ENCODE peak calls at places on chromosomes 16 and 17, in ten cellular contexts. A, K, X, R, L, F, I, D, W and E are unnamed samples.

GRCh38 chr16:9787717-9788116 is 394.5 kb downstream of the GRIN2A start:
- DNase-seq in L (no peak), X (no peak), K (peak), R (no peak), D (peak), A (no peak), W (no peak), F (no peak), I (no peak), E (no peak)

GRCh38 chr16:3017806-3018506 is at the start of gene CLDN6:
- DNase-seq in I (peak), R (no peak), L (no peak), A (no peak), W (no peak), X (peak), F (no peak), K (no peak), D (no peak), E (no peak)

GRCh38 chr17:31696184-31696602 is 162.9 kb downstream of the COPRS start:
- DNase-seq in I (peak), K (peak), X (no peak), A (peak), R (peak), D (no peak), W (no peak), L (peak), F (no peak), E (peak)

GRCh38 chr17:34711646-34712045 is 132.3 kb downstream of the TMEM132E start:
- DNase-seq in R (no peak), F (no peak), A (no peak), D (no peak), I (no peak), L (no peak), K (no peak), X (no peak), W (no peak), E (no peak)

GRCh38 chr17:16989953-16990860 is 18.3 kb upstream of the TNFRSF13B start:
- DNase-seq in A (peak), W (no peak), R (no peak), X (no peak), K (peak), D (no peak), F (peak), L (no peak), I (no peak), E (no peak)

GRCh38 chr17:77454560-77455095 is 313.9 kb downstream of the SEC14L1 start:
- DNase-seq in K (no peak), A (no peak), R (peak), W (no peak), L (no peak), D (no peak), I (no peak), X (peak), F (no peak), E (no peak)

GRCh38 chr17:69327060-69327831 is at the start of gene ABCA5:
- DNase-seq in D (peak), X (peak), R (peak), L (peak), I (peak), A (peak), W (peak), F (peak), K (peak), E (peak)

GRCh38 chr17:34503804-34504203 is 75.6 kb upstream of the TMEM132E start:
- DNase-seq in K (no peak), R (peak), I (peak), X (no peak), D (no peak), A (peak), W (no peak), F (no peak), L (no peak), E (no peak)

GRCh38 chr16:9316615-9317014 is 225.2 kb downstream of the HAPSTR1 start:
- DNase-seq in I (peak), X (no peak), R (no peak), F (no peak), A (no peak), W (no peak), L (peak), D (no peak), K (no peak), E (no peak)

GRCh38 chr16:72291531-72291981 is 119.6 kb upstream of the PMFBP1 start:
- DNase-seq in X (no peak), F (peak), R (no peak), K (peak), L (no peak), I (peak), W (no peak), D (peak), A (peak), E (peak)

GRCh38 chr16:72938426-72939164 is 109.3 kb downstream of the ZFHX3 start:
- DNase-seq in K (peak), A (peak), X (no peak), W (no peak), F (peak), L (peak), I (no peak), D (peak), R (peak), E (peak)

GRCh38 chr17:78299052-78299451 is 60.8 kb downstream of the SOCS3 start:
- DNase-seq in F (no peak), I (no peak), L (no peak), D (no peak), A (no peak), W (no peak), R (no peak), X (no peak), K (no peak), E (no peak)

GRCh38 chr16:65281636-65282035 is 159.8 kb upstream of the CDH11 start:
- DNase-seq in L (no peak), A (no peak), F (no peak), W (no peak), D (no peak), X (no peak), K (no peak), R (no peak), I (no peak), E (no peak)

GRCh38 chr16:31423241-31423640 is 4.9 kb downstream of the COX6A2 start:
- DNase-seq in F (no peak), R (no peak), A (no peak), K (no peak), D (no peak), X (no peak), I (no peak), L (no peak), W (no peak), E (no peak)

GRCh38 chr17:45291170-45291805 is 25.5 kb downstream of the MAP3K14 start:
- DNase-seq in K (no peak), X (peak), W (peak), D (no peak), L (no peak), F (no peak), A (no peak), I (no peak), R (no peak), E (no peak)

GRCh38 chr17:45227101-45227591 is 5.5 kb downstream of the FMNL1 start:
- DNase-seq in A (peak), F (peak), D (no peak), R (no peak), X (no peak), I (peak), W (peak), L (peak), K (no peak), E (no peak)

GRCh38 chr16:18942069-18942468 is 15.9 kb upstream of the SMG1 start:
- DNase-seq in W (no peak), F (peak), I (no peak), X (no peak), R (no peak), K (no peak), A (no peak), D (no peak), L (peak), E (no peak)

GRCh38 chr16:57867000-57867561 is 64.8 kb upstream of the KIFC3 start:
- DNase-seq in A (no peak), D (no peak), L (no peak), W (no peak), I (no peak), R (no peak), X (no peak), F (peak), K (no peak), E (no peak)

GRCh38 chr17:29084476-29085148 is 41.7 kb downstream of the PIPOX start:
- DNase-seq in I (peak), L (no peak), K (no peak), R (no peak), F (no peak), W (no peak), X (no peak), D (no peak), A (no peak), E (peak)

DNA sequence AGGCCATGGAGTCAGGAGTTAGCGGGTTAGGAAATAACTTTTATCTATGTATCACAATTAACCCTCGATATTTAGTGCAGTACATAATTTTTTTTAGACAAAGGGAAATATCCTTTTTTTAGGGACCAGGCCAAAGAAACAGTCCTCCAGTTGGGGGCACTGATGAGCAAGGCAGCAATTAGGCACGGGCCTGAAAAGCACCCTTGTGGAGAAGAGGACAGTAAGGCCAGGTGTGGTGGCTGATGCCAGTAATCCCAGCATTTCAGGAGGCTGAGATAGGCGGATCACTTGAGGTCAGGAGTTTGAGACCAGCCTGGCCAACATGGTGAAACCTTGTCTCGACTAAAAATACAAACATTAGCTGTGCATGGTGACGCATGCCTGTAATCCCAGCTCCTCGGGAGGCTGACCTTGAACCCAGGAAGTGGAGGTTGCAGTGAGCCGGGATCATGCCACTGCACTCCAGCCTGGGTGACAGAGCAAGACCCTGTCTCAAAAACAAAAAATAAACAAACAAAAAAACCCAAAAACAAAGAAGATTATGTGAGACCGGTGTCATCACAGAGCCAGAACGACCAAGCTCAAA is 158.3 kb upstream of the NOL11 start:
- DNase-seq in W (peak), D (peak), A (peak), F (no peak), L (no peak), K (no peak), I (no peak), R (no peak), X (no peak), E (no peak)
- TF ChIP-seq CTCF in W (peak), D (peak), A (peak), F (peak), L (peak), K (no peak), I (no peak), R (peak), X (no peak), E (no peak)

DNA sequence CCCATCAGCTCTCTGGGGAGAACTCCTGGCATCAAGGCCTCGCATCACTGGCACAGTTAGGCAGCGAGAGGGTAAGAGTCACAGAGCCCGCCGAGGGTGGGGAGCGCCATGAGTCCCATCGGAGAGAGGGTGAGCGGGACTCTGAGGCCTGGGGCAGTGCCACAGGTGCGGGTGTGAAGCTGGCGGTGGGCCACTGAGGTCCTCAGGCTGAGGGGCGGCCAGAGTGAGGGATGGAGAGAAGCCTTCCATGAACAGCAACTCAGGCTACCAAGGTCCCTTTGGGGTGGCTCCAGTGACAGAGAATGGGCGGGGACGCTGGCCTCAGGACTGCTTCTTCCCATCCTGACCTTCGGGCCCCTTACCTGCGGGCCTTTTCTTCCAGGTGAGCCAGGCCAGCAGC is 149.4 kb upstream of the GSE1 start:
- DNase-seq in L (no peak), W (no peak), F (no peak), K (no peak), I (no peak), X (no peak), A (no peak), D (no peak), R (no peak), E (no peak)
- TF ChIP-seq CTCF in L (no peak), W (no peak), F (no peak), K (no peak), I (no peak), X (no peak), A (no peak), D (no peak), R (no peak), E (no peak)

GRCh38 chr17:40069751-40070643 is 7.2 kb downstream of the THRA start:
- DNase-seq in I (peak), X (peak), F (no peak), K (peak), W (peak), L (peak), R (peak), D (peak), A (peak), E (peak)
- TF ChIP-seq CTCF in I (peak), X (no peak), F (peak), K (peak), W (peak), L (no peak), R (peak), D (peak), A (peak), E (peak)

DNA sequence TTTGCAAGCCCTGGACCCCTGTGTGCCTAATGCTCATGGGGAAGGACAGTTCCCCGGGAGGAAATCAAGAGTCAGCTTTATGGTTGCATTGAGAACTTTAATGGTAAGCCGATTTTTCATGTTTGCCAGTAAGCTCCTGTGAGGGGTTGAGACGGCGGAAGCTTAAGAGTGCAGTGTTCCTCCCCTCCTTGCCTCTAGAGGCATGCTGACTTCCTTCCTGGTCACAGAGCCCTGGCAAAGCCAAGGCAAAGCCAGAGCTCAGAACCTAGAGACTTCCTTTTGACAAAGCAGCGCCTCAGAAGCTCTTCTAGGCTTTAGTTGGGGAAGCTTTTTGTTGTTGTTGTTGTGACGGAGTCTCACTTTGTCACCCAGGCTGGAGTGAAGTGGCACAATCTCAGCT is 2.7 kb upstream of the HEATR9 start:
- DNase-seq in D (no peak), L (no peak), W (peak), A (no peak), K (no peak), I (no peak), X (peak), F (no peak), R (no peak), E (no peak)
- TF ChIP-seq CTCF in D (no peak), L (no peak), W (no peak), A (no peak), K (no peak), I (no peak), X (no peak), F (no peak), R (no peak), E (no peak)

DNA sequence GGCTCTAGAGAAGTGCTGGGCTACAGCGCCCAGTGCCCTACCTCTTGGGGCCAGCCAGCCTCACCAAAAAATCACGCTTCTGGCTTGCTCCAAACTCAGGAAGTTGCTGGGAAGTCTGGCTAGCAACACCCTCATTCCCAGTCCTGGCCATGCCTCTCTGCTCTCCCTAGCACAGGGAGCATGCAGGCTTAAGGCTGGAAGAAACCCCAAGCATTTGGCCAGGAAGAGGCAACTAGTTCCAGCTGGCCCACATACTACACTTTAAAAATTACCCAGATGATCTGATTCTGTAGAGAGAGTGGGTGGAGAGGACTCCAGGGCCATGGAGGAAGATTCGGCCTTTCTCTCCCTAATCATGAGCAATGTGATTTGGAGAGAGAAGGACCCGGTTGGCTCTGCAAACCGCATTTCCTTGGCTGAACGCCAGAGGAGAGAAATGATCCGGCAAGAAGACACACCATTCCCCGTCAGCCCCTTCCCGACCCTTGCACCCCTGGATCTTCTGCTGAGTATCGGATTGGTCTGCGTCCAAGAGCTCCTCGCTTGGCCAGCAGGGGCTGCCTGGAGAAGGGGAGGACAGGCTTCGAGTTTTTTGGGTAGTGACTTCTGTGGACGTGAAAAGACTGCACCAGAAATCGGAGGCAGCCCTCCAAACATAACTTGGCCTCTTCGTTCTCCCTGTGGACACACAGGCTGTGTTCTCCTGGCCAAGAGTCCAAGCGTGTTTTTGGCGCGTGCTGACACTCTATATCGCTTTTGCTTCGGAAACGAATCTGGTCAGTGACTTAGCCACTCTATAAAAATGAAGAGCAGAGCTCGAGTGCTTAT is 406.3 kb downstream of the WWOX start:
- DNase-seq in W (no peak), I (peak), R (peak), A (peak), D (no peak), K (peak), X (no peak), L (peak), F (no peak), E (no peak)
- TF ChIP-seq CTCF in W (no peak), I (no peak), R (peak), A (no peak), D (no peak), K (peak), X (no peak), L (no peak), F (no peak), E (no peak)

GRCh38 chr17:47942568-47942967 is 1.2 kb downstream of the PNPO start:
- DNase-seq in A (no peak), I (no peak), D (no peak), R (no peak), K (no peak), F (peak), X (no peak), W (no peak), L (no peak), E (no peak)

GRCh38 chr17:47937915-47938314 is 3.5 kb upstream of the PNPO start:
- DNase-seq in L (no peak), I (no peak), R (no peak), F (no peak), K (no peak), W (no peak), X (no peak), A (no peak), D (no peak), E (no peak)

GRCh38 chr17:47945080-47945479 is 3.7 kb downstream of the PNPO start:
- DNase-seq in K (peak), R (no peak), W (no peak), X (peak), L (no peak), I (no peak), D (no peak), A (peak), F (no peak), E (no peak)

GRCh38 chr17:47941998-47942490 is 673 bp downstream of the PNPO start:
- DNase-seq in X (no peak), A (no peak), R (no peak), F (peak), I (no peak), L (no peak), D (no peak), W (peak), K (no peak), E (no peak)

DNA sequence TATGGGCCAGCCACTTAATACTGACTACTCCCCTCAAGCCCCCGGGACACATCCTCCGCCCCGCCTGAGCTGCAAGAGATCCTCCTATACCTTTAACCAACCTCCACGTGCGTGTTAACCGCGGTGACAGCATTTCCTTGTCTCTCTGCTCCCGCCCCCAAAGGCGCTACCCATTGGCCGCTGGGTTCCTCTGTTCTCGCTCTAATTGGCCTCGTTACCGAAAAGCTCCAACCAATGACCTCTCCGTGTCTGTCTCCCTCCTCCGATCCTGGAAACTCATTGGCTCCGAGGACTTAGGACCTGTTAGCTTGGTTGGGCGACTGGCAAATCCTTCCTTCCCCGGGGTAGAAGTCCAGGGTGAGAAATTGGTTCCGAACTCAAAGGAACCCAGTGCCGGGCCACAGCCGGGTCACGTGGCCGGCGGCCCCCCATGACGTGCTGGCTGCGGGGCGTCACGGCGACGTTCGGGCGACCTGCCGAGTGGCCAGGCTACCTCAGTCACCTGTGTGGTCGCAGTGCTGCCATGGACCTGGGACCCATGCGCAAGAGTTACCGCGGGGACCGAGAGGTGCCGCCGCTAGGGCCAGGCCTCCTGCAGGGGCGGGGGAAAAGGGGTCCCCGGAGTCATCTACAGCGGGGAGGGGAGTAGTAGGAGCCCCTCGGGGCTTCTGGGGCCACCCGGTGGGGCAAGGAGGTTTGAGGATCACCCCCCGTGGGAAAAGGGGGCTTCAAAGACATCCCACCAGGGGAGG is at the start of gene PNPO:
- DNase-seq in D (peak), F (peak), K (peak), A (peak), X (peak), R (peak), I (peak), W (peak), L (peak), E (peak)
- TF ChIP-seq CTCF in D (no peak), F (peak), K (peak), A (no peak), X (no peak), R (peak), I (no peak), W (no peak), L (no peak), E (peak)

GRCh38 chr17:42050360-42051012 is at the start of gene C17orf113:
- DNase-seq in R (peak), F (peak), A (no peak), K (no peak), I (peak), D (peak), X (peak), W (peak), L (peak), E (no peak)
- TF ChIP-seq CTCF in R (peak), F (no peak), A (no peak), K (peak), I (peak), D (peak), X (peak), W (peak), L (no peak), E (peak)

GRCh38 chr16:82364690-82365089 is 194.7 kb upstream of the MPHOSPH6 start:
- DNase-seq in X (no peak), R (no peak), W (no peak), I (no peak), A (no peak), F (no peak), K (no peak), D (no peak), L (no peak), E (no peak)

GRCh38 chr16:82363026-82363816 is 193.2 kb upstream of the MPHOSPH6 start:
- DNase-seq in A (no peak), I (no peak), X (no peak), F (no peak), R (no peak), K (no peak), L (no peak), W (no peak), D (no peak), E (no peak)

GRCh38 chr16:82366462-82366861 is 196.4 kb upstream of the MPHOSPH6 start:
- DNase-seq in D (no peak), F (no peak), R (no peak), I (no peak), L (no peak), W (no peak), K (no peak), A (no peak), X (no peak), E (no peak)

GRCh38 chr16:82370282-82370681 is 200.3 kb upstream of the MPHOSPH6 start:
- DNase-seq in W (no peak), K (no peak), R (no peak), L (no peak), A (no peak), I (no peak), F (no peak), X (no peak), D (no peak), E (no peak)

GRCh38 chr16:82368041-82368440 is 198.0 kb upstream of the MPHOSPH6 start:
- DNase-seq in D (peak), A (peak), I (peak), L (peak), K (peak), F (peak), X (peak), R (peak), W (no peak), E (no peak)
- TF ChIP-seq CTCF in D (no peak), A (peak), I (peak), L (no peak), K (peak), F (peak), X (no peak), R (peak), W (no peak), E (peak)